ENCODE peak calls at places on chromosomes 2 and 18, in nine cellular contexts. C is transverse colon; M is GDM1; D is CD4-positive, CD25-positive, alpha-beta regulatory T cell; L is KBM-7; H is stimulated activated CD4-positive, alpha-beta T cell treated with anti-CD3 and anti-CD28 coated beads, Interleukin-15, amount 100 ng/mL, for 24 hours; S is left lobe of liver; F is MM.1S; N is GM12891. B is an unnamed sample.

GRCh38 chr2:237403024-237403882 is 10.7 kb downstream of the COL6A3 start:
- DNase-seq in C (no peak), M (no peak), D (no peak), L (no peak), H (no peak), S (no peak), F (no peak), N (no peak), B (no peak)

GRCh38 chr18:23682045-23682444 is 7.2 kb upstream of the LAMA3 start:
- DNase-seq in C (no peak), M (no peak), D (no peak), L (no peak), H (no peak), S (no peak), F (no peak), N (no peak), B (no peak)

GRCh38 chr2:161238559-161239415 is 69.4 kb upstream of the PSMD14 start:
- DNase-seq in C (peak), M (no peak), D (peak), L (no peak), H (peak), S (peak), F (peak), N (no peak), B (peak)

GRCh38 chr2:195821566-195821932 is 164.5 kb downstream of the SLC39A10 start:
- DNase-seq in C (no peak), M (no peak), D (no peak), L (no peak), H (no peak), S (no peak), F (no peak), N (no peak), B (no peak)

GRCh38 chr18:68104036-68104435 is 587.5 kb upstream of the DSEL start:
- DNase-seq in C (no peak), M (no peak), D (no peak), L (no peak), H (no peak), S (no peak), F (no peak), N (no peak), B (no peak)

GRCh38 chr2:183229386-183229785 is 105.1 kb downstream of the NUP35 start:
- DNase-seq in C (no peak), M (no peak), D (no peak), L (no peak), H (peak), S (no peak), F (no peak), N (no peak), B (no peak)

GRCh38 chr2:49832555-49832954 is 678.2 kb upstream of the FSHR start:
- DNase-seq in C (no peak), M (no peak), D (no peak), L (no peak), H (no peak), S (no peak), F (no peak), N (no peak), B (no peak)

GRCh38 chr2:226661789-226662545 is 137.7 kb downstream of the IRS1 start:
- DNase-seq in C (no peak), M (no peak), D (no peak), L (no peak), H (no peak), S (no peak), F (no peak), N (no peak), B (no peak)

GRCh38 chr18:32373995-32374394 is 96.7 kb downstream of the GAREM1 start:
- DNase-seq in C (peak), M (no peak), D (no peak), L (no peak), H (no peak), S (no peak), F (no peak), N (no peak), B (no peak)

GRCh38 chr2:176455865-176456291 is 186.6 kb downstream of the MTX2 start:
- DNase-seq in C (peak), M (no peak), D (no peak), L (peak), H (no peak), S (no peak), F (no peak), N (no peak), B (no peak)

GRCh38 chr18:79766308-79766707 is 31.4 kb upstream of the KCNG2 start:
- DNase-seq in C (no peak), M (no peak), D (no peak), L (no peak), H (no peak), S (no peak), F (no peak), N (no peak), B (no peak)

GRCh38 chr2:10561636-10562035 is 113.5 kb upstream of the ODC1 start:
- DNase-seq in C (no peak), M (no peak), D (no peak), L (no peak), H (no peak), S (no peak), F (no peak), N (no peak), B (no peak)

GRCh38 chr2:169397697-169398096 is 35.4 kb upstream of the LRP2 start:
- DNase-seq in C (no peak), M (no peak), D (peak), L (peak), H (no peak), S (no peak), F (no peak), N (no peak), B (no peak)

GRCh38 chr2:72425996-72426395 is 278.3 kb upstream of the CYP26B1 start:
- DNase-seq in C (no peak), M (no peak), D (no peak), L (no peak), H (no peak), S (no peak), F (no peak), N (no peak), B (no peak)

GRCh38 chr2:42926438-42927333 is 134.3 kb upstream of the HAAO start:
- DNase-seq in C (peak), M (no peak), D (no peak), L (no peak), H (no peak), S (peak), F (no peak), N (no peak), B (no peak)

GRCh38 chr2:182020319-182021055 is 34.8 kb downstream of the PPP1R1C start:
- DNase-seq in C (no peak), M (no peak), D (no peak), L (no peak), H (no peak), S (no peak), F (no peak), N (no peak), B (no peak)

GRCh38 chr2:234454433-234454832 is 42.4 kb downstream of the ARL4C start:
- DNase-seq in C (no peak), M (no peak), D (peak), L (no peak), H (no peak), S (no peak), F (no peak), N (no peak), B (peak)

GRCh38 chr2:10944799-10945198 is 33.1 kb downstream of the KCNF1 start:
- DNase-seq in C (no peak), M (no peak), D (no peak), L (no peak), H (no peak), S (no peak), F (no peak), N (no peak), B (no peak)

GRCh38 chr18:32803571-32803970 is 30.7 kb upstream of the KLHL14 start:
- DNase-seq in C (no peak), M (no peak), D (no peak), L (no peak), H (no peak), S (no peak), F (no peak), N (no peak), B (no peak)

GRCh38 chr18:32019251-32019943 is 772 bp downstream of the RNF125 start:
- DNase-seq in C (peak), M (no peak), D (peak), L (peak), H (peak), S (peak), F (peak), N (peak), B (peak)

GRCh38 chr2:75516378-75517122 is 44.2 kb downstream of the EVA1A start:
- DNase-seq in C (no peak), M (no peak), D (no peak), L (no peak), H (no peak), S (peak), F (no peak), N (no peak), B (no peak)

GRCh38 chr2:188132385-188132784 is 159.3 kb upstream of the GULP1 start:
- DNase-seq in C (no peak), M (no peak), D (no peak), L (no peak), H (no peak), S (peak), F (no peak), N (no peak), B (no peak)

GRCh38 chr2:197515798-197516761 is at the start of gene MOB4:
- DNase-seq in C (peak), M (peak), D (peak), L (peak), H (peak), S (peak), F (peak), N (peak), B (peak)

GRCh38 chr2:120917876-120918275 is 182.2 kb downstream of the GLI2 start:
- DNase-seq in C (no peak), M (no peak), D (no peak), L (no peak), H (no peak), S (no peak), F (no peak), N (no peak), B (no peak)

GRCh38 chr2:136310005-136310495 is 192.1 kb upstream of the CXCR4 start:
- DNase-seq in C (no peak), M (no peak), D (no peak), L (no peak), H (peak), S (no peak), F (no peak), N (no peak), B (no peak)

GRCh38 chr18:79910563-79910962 is 40.9 kb downstream of the SLC66A2 start:
- DNase-seq in C (no peak), M (no peak), D (no peak), L (no peak), H (no peak), S (peak), F (no peak), N (no peak), B (no peak)